ENCODE peak calls at places on chromosome 3, in seven cellular contexts. R is vagina, L is brain microvascular endothelial cell, Y is ovary, I is mammary epithelial cell, F is thyroid gland, D is heart left ventricle. K is an unnamed sample. For H3K36me3, the result is how much of the 10 kb centered on the place peaks cover.

GRCh38 chr3:52798978-52799476 is 4.4 kb downstream of the ITIH3 start:
- DNase-seq in R (no peak), L (no peak), Y (no peak), I (peak), F (no peak), D (no peak), K (peak)

GRCh38 chr3:72488736-72489030 is 359.6 kb downstream of the SHQ1 start:
- DNase-seq in R (no peak), L (peak), Y (no peak), I (peak), F (no peak), D (no peak), K (peak)

GRCh38 chr3:106120334-106120733 is 251.5 kb upstream of the CBLB start:
- DNase-seq in R (no peak), L (peak), Y (no peak), I (peak), F (no peak), D (no peak), K (no peak)

GRCh38 chr3:171531716-171532115 is 71.5 kb upstream of the TNIK start:
- DNase-seq in R (no peak), L (peak), Y (no peak), I (no peak), F (no peak), D (no peak), K (no peak)

GRCh38 chr3:139357899-139358298 is 14.1 kb downstream of the MRPS22 start:
- DNase-seq in R (no peak), L (no peak), Y (no peak), I (no peak), F (no peak), D (no peak), K (no peak)

GRCh38 chr3:52240059-52240885 is 1.3 kb upstream of the TWF2 start:
- DNase-seq in R (no peak), L (peak), Y (peak), I (peak), F (peak), D (peak), K (peak)

GRCh38 chr3:71498053-71498452 is 85.5 kb downstream of the FOXP1 start:
- DNase-seq in R (no peak), L (no peak), Y (no peak), I (no peak), F (no peak), D (no peak), K (no peak)

GRCh38 chr3:133895208-133896001 is at the start of gene RAB6B:
- DNase-seq in R (peak), L (peak), Y (peak), I (peak), F (peak), D (peak), K (peak)

GRCh38 chr3:108175352-108175751 is 46.9 kb downstream of the IFT57 start:
- DNase-seq in R (no peak), L (no peak), Y (no peak), I (peak), F (no peak), D (no peak), K (no peak)

GRCh38 chr3:193714523-193715137 is 121.6 kb downstream of the OPA1 start:
- DNase-seq in R (no peak), L (no peak), Y (no peak), I (no peak), F (no peak), D (no peak), K (no peak)

GRCh38 chr3:71247221-71247947 is 336.1 kb downstream of the FOXP1 start:
- DNase-seq in R (no peak), L (peak), Y (no peak), I (peak), F (peak), D (peak), K (peak)

GRCh38 chr3:133054572-133054971 is 16.4 kb downstream of the TMEM108 start:
- DNase-seq in R (no peak), L (no peak), Y (no peak), I (no peak), F (no peak), D (no peak), K (no peak)

GRCh38 chr3:126746395-126747177 is 42.5 kb downstream of the CHCHD6 start:
- DNase-seq in R (no peak), L (peak), Y (no peak), I (peak), F (peak), D (peak), K (peak)

GRCh38 chr3:140334530-140334929 is 343.3 kb upstream of the TRIM42 start:
- DNase-seq in R (no peak), L (no peak), Y (no peak), I (no peak), F (no peak), D (no peak), K (no peak)

GRCh38 chr3:46296826-46297225 is 54.6 kb downstream of the CCR3 start:
- DNase-seq in R (no peak), L (no peak), Y (no peak), I (no peak), F (no peak), D (no peak), K (no peak)

GRCh38 chr3:61559108-61559731 is 2.2 kb upstream of the PTPRG start:
- DNase-seq in R (no peak), L (no peak), Y (no peak), I (no peak), F (no peak), D (no peak), K (no peak)

GRCh38 chr3:111610189-111610588 is 15.0 kb upstream of the ZBED2 start:
- DNase-seq in R (no peak), L (no peak), Y (no peak), I (peak), F (no peak), D (no peak), K (no peak)

GRCh38 chr3:72571638-72572114 is 276.6 kb downstream of the SHQ1 start:
- DNase-seq in R (no peak), L (no peak), Y (no peak), I (no peak), F (no peak), D (no peak), K (no peak)

GRCh38 chr3:122030381-122031122 is 8.5 kb upstream of the ILDR1 start:
- DNase-seq in R (no peak), L (peak), Y (no peak), I (no peak), F (no peak), D (no peak), K (no peak)

GRCh38 chr3:47523310-47524073 is 10.0 kb upstream of the ELP6 start:
- DNase-seq in R (no peak), L (no peak), Y (no peak), I (no peak), F (peak), D (no peak), K (no peak)

GRCh38 chr3:117217837-117218236 is 508.3 kb downstream of the TUSC7 start:
- DNase-seq in R (no peak), L (no peak), Y (no peak), I (no peak), F (no peak), D (no peak), K (no peak)

GRCh38 chr3:172119266-172119957 is 80.0 kb downstream of the FNDC3B start:
- DNase-seq in R (no peak), L (no peak), Y (no peak), I (no peak), F (no peak), D (no peak), K (no peak)

GRCh38 chr3:50204804-50205718 is at the start of gene SLC38A3:
- DNase-seq in R (no peak), L (no peak), Y (peak), I (no peak), F (peak), D (peak), K (peak)

GRCh38 chr3:34178415-34178814 is 380.0 kb downstream of the PDCD6IP start:
- DNase-seq in R (no peak), L (peak), Y (no peak), I (no peak), F (no peak), D (no peak), K (no peak)

GRCh38 chr3:32154180-32154579 is 47.8 kb downstream of the GPD1L start:
- DNase-seq in R (no peak), L (no peak), Y (no peak), I (no peak), F (peak), D (no peak), K (no peak)

GRCh38 chr3:123444023-123444422 is 4.9 kb downstream of the ADCY5 start:
- DNase-seq in R (no peak), L (no peak), Y (no peak), I (no peak), F (no peak), D (no peak), K (no peak)

GRCh38 chr3:40262331-40262730 is 47.2 kb upstream of the EIF1B start:
- DNase-seq in R (no peak), L (no peak), Y (no peak), I (no peak), F (no peak), D (no peak), K (no peak)

GRCh38 chr3:49098429-49098828 is 4.6 kb upstream of the QRICH1 start:
- DNase-seq in R (no peak), L (no peak), Y (peak), I (no peak), F (no peak), D (peak), K (no peak)

GRCh38 chr3:72560857-72561675 is 287.2 kb downstream of the SHQ1 start:
- DNase-seq in R (no peak), L (no peak), Y (no peak), I (peak), F (no peak), D (no peak), K (no peak)

DNA sequence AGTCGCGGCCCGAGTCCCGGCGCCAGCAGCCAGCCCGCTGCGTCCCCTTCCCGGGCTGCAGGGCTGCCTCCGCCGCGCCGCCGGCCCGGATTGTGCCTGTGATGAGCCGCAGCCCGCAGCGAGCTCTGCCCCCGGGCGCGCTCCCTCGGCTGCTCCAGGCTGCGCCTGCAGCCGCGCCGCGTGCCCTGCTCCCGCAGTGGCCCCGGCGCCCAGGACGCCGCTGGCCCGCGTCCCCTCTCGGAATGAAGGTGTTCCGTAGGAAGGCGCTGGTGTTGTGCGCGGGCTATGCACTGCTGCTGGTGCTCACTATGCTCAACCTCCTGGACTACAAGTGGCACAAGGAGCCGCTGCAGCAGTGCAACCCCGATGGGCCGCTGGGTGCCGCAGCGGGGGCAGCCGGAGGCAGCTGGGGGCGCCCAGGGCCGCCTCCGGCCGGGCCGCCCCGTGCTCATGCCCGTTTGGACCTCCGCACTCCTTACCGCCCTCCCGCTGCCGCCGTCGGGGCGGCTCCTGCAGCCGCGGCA is 1.2 kb downstream of the CHST2 start:
- DNase-seq in R (no peak), L (peak), Y (no peak), I (peak), F (peak), D (no peak), K (no peak)
- TF ChIP-seq CTCF in R (peak), L (peak), Y (no peak), I (peak), F (no peak), D (no peak), K (no peak)

GRCh38 chr3:114079761-114080160 is 23.2 kb downstream of the QTRT2 start:
- DNase-seq in R (no peak), L (peak), Y (no peak), I (no peak), F (no peak), D (no peak), K (no peak)
- H3K36me3 ChIP-seq in R (under half), L (under half), Y (under half), I (under half), F (under half), D (under half), K (under half)

DNA sequence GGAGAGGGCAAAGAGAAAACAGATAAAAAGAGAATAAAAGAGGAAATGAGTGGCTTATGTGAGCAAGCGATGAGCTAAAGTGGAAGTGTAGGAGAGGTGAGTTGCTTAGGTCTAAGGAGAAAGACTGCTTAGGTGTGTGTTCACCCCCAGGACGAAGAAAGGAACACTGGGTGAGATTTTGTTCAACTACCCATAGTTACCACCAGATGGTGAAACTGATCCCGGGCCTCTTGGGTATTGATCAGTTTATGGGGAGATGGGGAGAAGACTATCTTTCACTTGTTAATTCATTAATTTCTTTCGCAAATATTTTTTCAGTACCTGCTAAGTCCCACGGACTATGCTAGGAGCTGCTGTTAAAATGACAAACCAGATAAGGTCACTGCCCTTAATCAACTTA is 33.9 kb downstream of the GAP43 start:
- DNase-seq in R (no peak), L (no peak), Y (no peak), I (no peak), F (no peak), D (no peak), K (no peak)
- TF ChIP-seq CTCF in R (no peak), L (no peak), Y (no peak), I (no peak), F (no peak), D (no peak), K (no peak)

DNA sequence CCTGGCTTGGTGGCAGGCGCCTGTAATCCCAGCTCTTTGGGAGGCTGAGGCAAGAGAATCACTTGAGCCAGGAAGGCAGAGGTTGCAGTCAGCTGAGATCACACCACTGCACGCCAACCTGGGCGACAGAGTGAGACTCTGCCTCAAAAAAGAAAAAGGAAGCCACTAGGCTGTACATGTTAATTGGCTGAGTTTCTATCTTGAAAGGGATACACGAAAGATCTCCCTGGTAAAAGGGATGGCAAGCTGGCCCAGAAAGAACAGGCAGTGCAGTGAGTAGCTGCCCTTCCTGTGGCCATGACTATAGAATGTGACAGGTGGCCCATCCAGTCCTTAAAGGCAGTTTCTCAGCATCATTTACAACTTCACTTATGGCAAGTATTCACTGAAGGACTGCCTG is 12.3 kb downstream of the LRIG1 start:
- DNase-seq in R (no peak), L (no peak), Y (no peak), I (no peak), F (no peak), D (no peak), K (no peak)
- H3K36me3 ChIP-seq in R (under half), L (under half), Y (under half), I (under half), F (under half), D (under half), K (under half)

DNA sequence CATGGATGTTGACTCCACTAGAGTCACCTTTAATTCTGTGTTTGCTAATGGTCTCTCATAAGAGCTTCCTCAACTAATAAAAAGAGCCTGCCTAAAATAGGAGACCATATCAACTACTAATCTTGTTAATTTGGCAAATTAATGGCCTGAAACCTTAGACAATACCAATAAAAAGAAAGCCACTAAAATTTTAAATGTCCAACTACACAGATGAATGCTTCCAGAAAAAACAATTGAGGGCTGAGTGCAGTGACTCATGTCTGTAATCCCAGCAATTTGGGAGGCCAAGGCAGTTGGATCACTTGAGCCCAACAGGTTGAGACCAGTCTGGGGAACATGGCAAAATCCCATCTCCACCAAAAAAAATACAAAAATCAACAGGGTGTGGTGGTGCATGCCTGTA is 230.9 kb downstream of the NSUN3 start:
- DNase-seq in R (no peak), L (no peak), Y (no peak), I (peak), F (peak), D (no peak), K (no peak)
- TF ChIP-seq CTCF in R (no peak), L (no peak), Y (no peak), I (no peak), F (no peak), D (no peak), K (no peak)

DNA sequence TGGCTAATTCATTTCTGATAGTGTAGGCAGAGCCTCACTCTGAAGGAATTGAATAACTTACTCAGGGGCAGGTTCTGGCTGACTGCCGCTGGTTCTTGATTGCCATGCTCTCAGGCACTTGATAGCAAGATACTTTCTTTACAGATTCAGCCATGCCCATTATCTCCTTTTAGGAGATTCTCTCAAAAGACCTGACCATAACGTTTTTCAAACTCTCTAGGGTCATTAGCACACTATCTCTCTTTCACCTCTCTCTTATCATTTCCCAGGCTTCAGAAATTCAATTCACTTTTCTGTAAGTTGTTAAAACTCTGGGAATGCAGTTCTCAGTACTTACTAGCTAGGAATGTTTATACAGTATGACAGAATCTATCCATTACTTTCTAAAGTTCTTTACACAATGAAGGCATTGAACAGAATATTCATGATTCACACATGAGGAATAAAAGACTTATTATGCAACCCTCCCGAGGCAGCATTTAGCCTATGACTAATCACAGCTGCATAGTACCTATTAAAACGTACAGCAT is 850.3 kb upstream of the CADM2 start:
- DNase-seq in R (no peak), L (peak), Y (no peak), I (peak), F (no peak), D (no peak), K (no peak)
- H3K36me3 ChIP-seq in R (under half), L (under half), Y (under half), I (under half), F (under half), D (under half), K (under half)

DNA sequence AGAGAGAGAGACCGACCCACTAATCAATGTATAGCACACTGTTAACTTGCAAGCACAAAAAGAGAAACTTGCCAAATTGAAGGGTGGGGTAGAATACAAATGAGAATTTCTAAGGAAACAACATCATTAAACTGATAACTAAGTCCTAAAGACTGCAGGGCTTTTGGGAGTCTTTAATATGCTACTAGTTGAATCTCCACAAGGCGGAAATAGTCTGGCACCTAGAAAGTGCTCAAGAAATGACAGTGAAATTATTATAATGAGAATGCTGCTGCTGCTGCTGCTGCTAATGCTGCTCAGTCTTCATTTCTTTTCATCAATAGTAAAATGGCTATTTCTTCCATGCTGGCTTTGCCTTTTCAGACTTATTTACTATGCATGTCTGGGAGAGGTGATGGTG is 91.8 kb downstream of the BTD start:
- DNase-seq in R (no peak), L (no peak), Y (no peak), I (no peak), F (no peak), D (no peak), K (no peak)
- TF ChIP-seq CTCF in R (no peak), L (peak), Y (no peak), I (no peak), F (no peak), D (no peak), K (peak)

GRCh38 chr3:37254316-37254715 is 79.9 kb upstream of the LRRFIP2 start:
- DNase-seq in R (no peak), L (no peak), Y (no peak), I (no peak), F (no peak), D (no peak), K (no peak)
- H3K36me3 ChIP-seq in R (under half), L (under half), Y (under half), I (under half), F (under half), D (under half), K (under half)

DNA sequence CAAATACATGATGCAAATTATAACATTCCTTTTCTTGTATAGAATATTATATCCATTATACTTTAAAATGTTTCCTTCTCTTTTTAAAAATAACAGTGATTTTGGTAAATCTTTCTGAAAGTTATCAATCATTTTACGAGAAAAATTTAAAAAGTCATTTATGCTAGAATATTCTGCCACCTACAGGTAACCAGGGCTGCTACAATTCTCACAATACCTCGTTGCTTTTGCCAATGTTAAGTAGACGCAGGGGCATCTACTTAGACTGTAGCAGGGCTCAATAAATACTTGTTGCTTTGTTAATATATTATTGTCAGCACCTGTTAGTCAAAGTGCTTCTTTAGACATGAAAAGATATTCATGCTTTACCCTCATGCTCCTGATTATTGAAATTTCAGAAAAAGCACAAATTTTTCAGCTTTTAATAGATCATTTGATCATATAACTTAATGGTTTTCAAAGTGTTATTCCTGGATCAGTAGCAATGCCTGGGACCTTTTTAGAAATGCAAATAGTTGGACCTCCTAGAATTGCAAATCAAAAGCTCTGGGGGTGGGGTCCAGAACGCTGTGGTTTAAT is 223.5 kb upstream of the PDZRN3 start:
- DNase-seq in R (no peak), L (peak), Y (no peak), I (peak), F (no peak), D (no peak), K (no peak)
- TF ChIP-seq CTCF in R (peak), L (peak), Y (peak), I (peak), F (peak), D (peak), K (peak)